ENCODE peak calls at places on chromosomes 16 and 17, in five cellular contexts. V is psoas muscle, B is HCT116, A is aorta, C is adrenal gland. L is an unnamed sample.

GRCh38 chr17:80524150-80524712 is 20.4 kb upstream of the RPTOR start:
- DNase-seq in V (no peak), B (no peak), A (no peak), C (no peak), L (no peak)

GRCh38 chr17:56737741-56738161 is 96.0 kb downstream of the C17orf67 start:
- DNase-seq in V (no peak), B (no peak), A (no peak), C (no peak), L (peak)

GRCh38 chr16:51121850-51122249 is 29.2 kb downstream of the SALL1 start:
- DNase-seq in V (no peak), B (no peak), A (no peak), C (no peak), L (no peak)

GRCh38 chr17:47231866-47232265 is 21.8 kb upstream of the ITGB3 start:
- DNase-seq in V (no peak), B (no peak), A (no peak), C (no peak), L (no peak)

GRCh38 chr16:89471225-89471624 is 19.1 kb downstream of the ANKRD11 start:
- DNase-seq in V (no peak), B (no peak), A (peak), C (no peak), L (no peak)

GRCh38 chr16:57741660-57742191 is 6.2 kb downstream of the KATNB1 start:
- DNase-seq in V (no peak), B (no peak), A (no peak), C (no peak), L (no peak)

GRCh38 chr16:65975049-65975708 is 391.3 kb upstream of the CDH5 start:
- DNase-seq in V (no peak), B (peak), A (no peak), C (peak), L (no peak)

GRCh38 chr17:35725917-35726608 is 5.4 kb upstream of the RASL10B start:
- DNase-seq in V (no peak), B (no peak), A (no peak), C (no peak), L (no peak)

GRCh38 chr17:75774988-75775668 is 9.5 kb upstream of the UNK start:
- DNase-seq in V (no peak), B (no peak), A (no peak), C (no peak), L (no peak)

GRCh38 chr16:88781140-88782077 is 3.6 kb downstream of the PIEZO1 start:
- DNase-seq in V (no peak), B (no peak), A (peak), C (no peak), L (no peak)

GRCh38 chr16:72657791-72658190 is 390.1 kb downstream of the ZFHX3 start:
- DNase-seq in V (no peak), B (no peak), A (no peak), C (no peak), L (no peak)

GRCh38 chr17:7790150-7790549 is 43.9 kb upstream of the KDM6B start:
- DNase-seq in V (no peak), B (no peak), A (no peak), C (no peak), L (no peak)

GRCh38 chr16:11498683-11499082 is 88.0 kb downstream of the LITAF start:
- DNase-seq in V (no peak), B (no peak), A (no peak), C (no peak), L (no peak)

GRCh38 chr16:30997000-30997886 is 12.2 kb downstream of the HSD3B7 start:
- DNase-seq in V (peak), B (peak), A (peak), C (peak), L (peak)

GRCh38 chr17:29045026-29045425 is 2.1 kb downstream of the PIPOX start:
- DNase-seq in V (no peak), B (no peak), A (no peak), C (no peak), L (no peak)

GRCh38 chr16:75065149-75065807 is 51.3 kb downstream of the LDHD start:
- DNase-seq in V (no peak), B (no peak), A (no peak), C (no peak), L (no peak)

GRCh38 chr16:73031155-73031866 is 16.6 kb downstream of the ZFHX3 start:
- DNase-seq in V (no peak), B (no peak), A (no peak), C (no peak), L (no peak)

GRCh38 chr17:80868022-80868609 is 123.5 kb upstream of the CHMP6 start:
- DNase-seq in V (no peak), B (no peak), A (no peak), C (no peak), L (no peak)

GRCh38 chr17:44820631-44821196 is 9.4 kb downstream of the GJC1 start:
- DNase-seq in V (no peak), B (peak), A (no peak), C (no peak), L (no peak)

GRCh38 chr17:49157784-49158183 is 25.2 kb downstream of the B4GALNT2 start:
- DNase-seq in V (no peak), B (no peak), A (no peak), C (no peak), L (no peak)

GRCh38 chr16:15993946-15994665 is 44.7 kb downstream of the ABCC1 start:
- DNase-seq in V (no peak), B (no peak), A (peak), C (no peak), L (no peak)

GRCh38 chr16:997440-998051 is 16.0 kb downstream of the SOX8 start:
- DNase-seq in V (no peak), B (no peak), A (peak), C (no peak), L (peak)

DNA sequence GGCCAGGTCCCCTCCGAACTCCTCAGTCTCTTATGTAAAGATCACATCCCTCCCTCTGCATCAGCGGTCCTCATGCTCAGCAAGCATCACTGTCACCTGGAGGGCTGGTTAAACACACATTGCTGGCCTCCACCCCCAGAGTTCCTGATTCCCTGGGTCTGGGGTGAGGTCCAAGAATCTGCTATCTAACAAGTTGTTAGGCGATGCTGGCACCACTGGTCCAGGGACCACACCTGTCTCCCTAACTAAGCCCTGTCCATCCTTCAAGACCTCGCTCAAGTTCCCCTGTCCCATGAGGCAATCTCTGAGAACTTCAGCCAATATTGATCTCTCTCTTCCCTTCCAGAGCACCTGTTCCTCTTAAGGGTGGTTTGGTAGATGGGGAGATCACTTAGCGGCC is 44.2 kb downstream of the CUEDC1 start:
- DNase-seq in V (no peak), B (no peak), A (no peak), C (no peak), L (no peak)
- H3K27ac ChIP-seq in V (peak), B (no peak), A (no peak), C (no peak), L (peak)

GRCh38 chr17:64331946-64332493 is 58.6 kb downstream of the PECAM1 start:
- DNase-seq in V (peak), B (no peak), A (peak), C (no peak), L (no peak)
- H3K27ac ChIP-seq in V (peak), B (no peak), A (no peak), C (peak), L (peak)

GRCh38 chr16:22191966-22192260 is 14.2 kb upstream of the EEF2K start:
- DNase-seq in V (peak), B (no peak), A (no peak), C (no peak), L (no peak)

GRCh38 chr16:22189473-22190168 is 16.5 kb upstream of the EEF2K start:
- DNase-seq in V (peak), B (no peak), A (peak), C (peak), L (peak)

GRCh38 chr16:22191089-22191965 is 14.8 kb upstream of the EEF2K start:
- DNase-seq in V (peak), B (peak), A (peak), C (peak), L (peak)

GRCh38 chr16:22188595-22189442 is 17.3 kb upstream of the EEF2K start:
- DNase-seq in V (peak), B (peak), A (peak), C (peak), L (peak)

GRCh38 chr16:22190169-22191088 is 15.6 kb upstream of the EEF2K start:
- DNase-seq in V (peak), B (peak), A (peak), C (peak), L (peak)
- H3K27ac ChIP-seq in V (peak), B (peak), A (peak), C (peak), L (peak)

GRCh38 chr17:36793976-36794375 is 143.3 kb upstream of the LHX1 start:
- DNase-seq in V (no peak), B (no peak), A (no peak), C (no peak), L (no peak)

GRCh38 chr17:36791150-36791653 is 146.1 kb upstream of the LHX1 start:
- DNase-seq in V (no peak), B (no peak), A (no peak), C (no peak), L (no peak)

GRCh38 chr17:36786867-36787266 is 150.4 kb upstream of the LHX1 start:
- DNase-seq in V (no peak), B (no peak), A (no peak), C (no peak), L (no peak)

GRCh38 chr17:36791961-36792475 is 145.3 kb upstream of the LHX1 start:
- DNase-seq in V (no peak), B (no peak), A (no peak), C (no peak), L (no peak)

GRCh38 chr17:36792849-36793248 is 144.4 kb upstream of the LHX1 start:
- DNase-seq in V (no peak), B (no peak), A (no peak), C (no peak), L (no peak)
- H3K27ac ChIP-seq in V (no peak), B (no peak), A (no peak), C (no peak), L (no peak)

GRCh38 chr17:42521036-42521435 is 15.0 kb upstream of the NAGLU start:
- DNase-seq in V (no peak), B (no peak), A (peak), C (no peak), L (no peak)

GRCh38 chr17:42520540-42520951 is 15.5 kb upstream of the NAGLU start:
- DNase-seq in V (no peak), B (no peak), A (peak), C (no peak), L (no peak)

GRCh38 chr17:42518755-42519545 is 17.1 kb upstream of the NAGLU start:
- DNase-seq in V (no peak), B (no peak), A (peak), C (peak), L (peak)

GRCh38 chr17:42518046-42518754 is 17.8 kb upstream of the NAGLU start:
- DNase-seq in V (peak), B (peak), A (peak), C (peak), L (peak)

DNA sequence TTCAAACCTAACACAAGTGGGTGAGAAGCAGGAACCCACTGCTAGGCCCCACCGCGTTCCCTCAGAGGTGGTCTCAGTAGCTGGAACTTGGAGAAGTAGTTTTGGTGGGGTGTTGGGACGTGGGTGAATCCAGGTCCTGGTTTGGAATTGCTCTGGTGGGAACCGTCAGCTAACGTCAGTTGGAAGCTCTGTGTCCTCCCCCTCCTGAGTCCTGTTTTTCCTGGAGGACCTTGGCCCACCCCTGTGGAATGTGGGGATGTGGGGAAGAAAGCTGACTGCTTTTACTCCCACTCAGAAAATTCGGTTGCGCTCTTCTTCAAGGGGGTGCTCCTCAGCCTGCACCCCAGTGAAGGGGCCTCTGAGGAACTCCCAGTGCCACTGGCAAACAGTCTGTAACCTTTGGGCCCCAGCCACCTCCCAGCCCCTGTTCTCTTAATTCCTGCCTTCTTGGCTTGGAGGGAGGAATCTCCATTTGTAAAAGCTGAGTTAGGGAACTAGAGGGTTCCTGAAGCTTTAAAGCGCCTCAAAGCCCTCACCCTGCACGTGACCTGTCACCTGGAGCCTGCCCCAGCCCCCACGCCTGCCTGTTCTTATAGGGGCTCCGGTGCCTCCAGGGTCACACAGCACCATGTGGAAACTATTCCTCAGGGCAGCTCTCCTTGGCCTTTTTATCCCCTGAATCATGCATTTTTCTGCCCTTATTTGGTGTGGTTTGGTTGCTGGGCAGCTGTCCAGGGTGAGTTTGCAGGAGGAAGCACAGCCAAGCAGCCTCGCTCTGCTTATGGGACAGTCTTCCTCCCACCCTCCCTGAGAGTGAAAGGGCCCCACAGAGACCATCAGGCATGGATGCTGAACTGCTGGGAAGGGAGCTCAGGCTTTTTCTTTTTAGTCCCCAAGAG is 16.2 kb upstream of the NAGLU start:
- DNase-seq in V (peak), B (peak), A (peak), C (peak), L (peak)
- H3K27ac ChIP-seq in V (peak), B (peak), A (peak), C (peak), L (peak)

DNA sequence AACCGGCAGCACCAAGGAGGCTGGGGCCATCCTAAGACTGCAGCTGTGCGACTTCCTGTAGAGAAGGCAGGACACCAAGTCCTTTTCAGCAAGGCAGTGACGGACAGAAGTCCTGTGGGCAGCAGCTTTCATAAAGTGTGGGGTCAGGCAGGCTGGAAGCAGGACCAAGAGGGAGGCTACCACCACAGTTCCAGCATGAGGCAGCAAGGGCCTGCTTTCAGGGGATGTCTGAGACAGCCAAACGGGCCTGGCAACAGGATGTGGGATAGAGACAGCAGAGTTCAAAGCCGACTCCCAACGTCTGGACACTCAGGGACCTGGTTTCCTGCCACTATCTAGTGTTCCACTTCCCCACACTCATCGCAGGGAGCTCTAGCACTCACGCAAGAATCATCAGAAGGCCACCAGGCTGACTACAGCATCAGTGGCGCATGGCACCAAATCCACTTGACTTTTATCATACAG is 5.3 kb downstream of the USP7 start:
- DNase-seq in V (peak), B (no peak), A (peak), C (no peak), L (no peak)
- H3K27ac ChIP-seq in V (peak), B (no peak), A (no peak), C (peak), L (peak)

GRCh38 chr16:85067431-85067830 is 39.8 kb downstream of the KIAA0513 start:
- DNase-seq in V (no peak), B (no peak), A (no peak), C (no peak), L (no peak)

GRCh38 chr16:85065099-85065498 is 37.5 kb downstream of the KIAA0513 start:
- DNase-seq in V (no peak), B (no peak), A (no peak), C (no peak), L (no peak)

GRCh38 chr16:85066346-85066885 is 38.8 kb downstream of the KIAA0513 start:
- DNase-seq in V (no peak), B (no peak), A (no peak), C (no peak), L (no peak)

GRCh38 chr16:85068746-85069145 is 41.2 kb downstream of the KIAA0513 start:
- DNase-seq in V (no peak), B (no peak), A (no peak), C (no peak), L (no peak)

GRCh38 chr16:85067024-85067423 is 39.4 kb downstream of the KIAA0513 start:
- DNase-seq in V (no peak), B (no peak), A (no peak), C (no peak), L (no peak)
- H3K27ac ChIP-seq in V (no peak), B (no peak), A (no peak), C (no peak), L (no peak)